ENCODE peak calls at places on chromosomes 2 and 18, in five cellular contexts. P is epithelial cell of prostate; S is CD8-positive, alpha-beta memory T cell; I is cortex of kidney; M is fibroblast of mammary gland. W is an unnamed sample.

GRCh38 chr2:171509945-171510731 is 12.1 kb upstream of the CYBRD1 start:
- DNase-seq in I (no peak), M (no peak), S (no peak), P (no peak), W (no peak)

GRCh38 chr2:109383505-109384307 is 230.1 kb downstream of the SEPTIN10 start:
- DNase-seq in M (no peak), I (no peak), S (no peak), P (no peak), W (no peak)

GRCh38 chr2:2799151-2799697 is 468.1 kb upstream of the MYT1L start:
- DNase-seq in I (no peak), M (no peak), S (no peak), P (no peak), W (no peak)

GRCh38 chr2:80209458-80209857 is 95.1 kb downstream of the LRRTM1 start:
- DNase-seq in P (no peak), M (no peak), I (no peak), S (no peak), W (no peak)

GRCh38 chr2:42041377-42042127 is 6.3 kb upstream of the PKDCC start:
- DNase-seq in I (no peak), M (no peak), P (no peak), S (no peak), W (no peak)

GRCh38 chr2:128710242-128710641 is 391.6 kb upstream of the HS6ST1 start:
- DNase-seq in I (no peak), S (no peak), M (no peak), P (no peak), W (no peak)

GRCh38 chr18:37578886-37579513 is 13.4 kb upstream of the CELF4 start:
- DNase-seq in S (no peak), P (no peak), M (peak), I (no peak), W (peak)

GRCh38 chr2:149312039-149312438 is 18.3 kb upstream of the LYPD6 start:
- DNase-seq in M (no peak), S (no peak), I (no peak), P (no peak), W (no peak)

GRCh38 chr18:74896390-74896991 is 298.8 kb downstream of the ZNF407 start:
- DNase-seq in I (no peak), P (no peak), M (peak), S (peak), W (no peak)